ENCODE peak calls at places on chromosomes 7 and 10, in ten cellular contexts. J is 8988T; B is COR-L47; A is activated T-cell treated with anti-CD3 and anti-CD28 coated beads for 1 hour; X is anterior cingulate cortex; F is hypothalamus; L is left ventricle myocardium inferior; T is GM03348; M is stimulated activated CD4-positive, alpha-beta T cell treated with anti-CD3 and anti-CD28 coated beads, Interleukin-1b, Interleukin-23, amount 100 ng/mL, for 24 hours; E is left cardiac atrium. H is an unnamed sample.

GRCh38 chr10:81873932-81874816 is 820 bp upstream of the NRG3 start:
- DNase-seq in J (peak; percentile 84), B (no peak), A (no peak), X (peak; percentile 68), F (peak; percentile 36), L (peak; percentile 29), T (peak; percentile 30), M (no peak), E (peak; percentile 69), H (no peak)

GRCh38 chr10:47370878-47371277 is 13.2 kb downstream of the ZNF488 start:
- DNase-seq in J (peak; percentile 2), B (no peak), A (no peak), X (no peak), F (no peak), L (no peak), T (no peak), M (no peak), E (no peak), H (no peak)

GRCh38 chr7:3168370-3168769 is 124.7 kb upstream of the CARD11 start:
- DNase-seq in J (no peak), B (no peak), A (no peak), X (no peak), F (no peak), L (peak; percentile 35), T (no peak), M (no peak), E (no peak), H (no peak)

GRCh38 chr7:756231-756927 is 29.3 kb upstream of the PRKAR1B start:
- DNase-seq in J (no peak), B (no peak), A (no peak), X (no peak), F (no peak), L (no peak), T (no peak), M (no peak), E (no peak), H (no peak)

GRCh38 chr10:34351161-34351560 is 463.9 kb downstream of the PARD3 start:
- DNase-seq in J (no peak), B (no peak), A (no peak), X (no peak), F (no peak), L (no peak), T (no peak), M (no peak), E (no peak), H (no peak)

GRCh38 chr7:11959121-11959520 is 127.1 kb upstream of the THSD7A start:
- DNase-seq in J (no peak), B (no peak), A (no peak), X (no peak), F (no peak), L (no peak), T (no peak), M (no peak), E (no peak), H (no peak)

GRCh38 chr7:130488376-130489139 is 3.3 kb upstream of the MEST start:
- DNase-seq in J (no peak), B (no peak), A (no peak), X (no peak), F (no peak), L (no peak), T (no peak), M (no peak), E (no peak), H (no peak)

GRCh38 chr7:42527004-42527403 is 290.0 kb upstream of the GLI3 start:
- DNase-seq in J (no peak), B (no peak), A (no peak), X (no peak), F (no peak), L (no peak), T (no peak), M (no peak), E (no peak), H (no peak)

GRCh38 chr10:45657033-45657926 is 15.3 kb downstream of the ZFAND4 start:
- DNase-seq in J (no peak), B (no peak), A (no peak), X (no peak), F (no peak), L (no peak), T (no peak), M (no peak), E (no peak), H (no peak)

GRCh38 chr7:14834456-14834855 is 68.1 kb downstream of the DGKB start:
- DNase-seq in J (no peak), B (no peak), A (no peak), X (no peak), F (no peak), L (no peak), T (peak; percentile 48), M (no peak), E (no peak), H (peak; percentile 70)

GRCh38 chr7:130142654-130143333 is 62.4 kb downstream of the TMEM209 start:
- DNase-seq in J (no peak), B (no peak), A (no peak), X (no peak), F (no peak), L (no peak), T (no peak), M (no peak), E (no peak), H (no peak)

H was measured in A172.